ENCODE peak calls at places on chromosomes 7 and 10, in six cellular contexts. B is tibial artery, E is Panc1, I is BJ, L is fibroblast of pulmonary artery, Y is neural progenitor cell. N is an unnamed sample.

GRCh38 chr10:128485701-128486235 is 359.5 kb upstream of the MKI67 start:
- DNase-seq in B (no peak), E (no peak), I (no peak), L (no peak), Y (no peak), N (no peak)

GRCh38 chr10:78829570-78829969 is 239.2 kb upstream of the ZMIZ1 start:
- DNase-seq in B (no peak), E (no peak), I (peak), L (no peak), Y (no peak), N (no peak)

GRCh38 chr7:38699481-38699880 is 68.3 kb upstream of the AMPH start:
- DNase-seq in B (no peak), E (no peak), I (peak), L (peak), Y (no peak), N (no peak)

GRCh38 chr7:99831595-99831994 is 3.8 kb downstream of the CYP3A43 start:
- DNase-seq in B (no peak), E (no peak), I (no peak), L (no peak), Y (no peak), N (no peak)

GRCh38 chr10:90458054-90458453 is 399.8 kb downstream of the HTR7 start:
- DNase-seq in B (no peak), E (peak), I (no peak), L (no peak), Y (no peak), N (no peak)

GRCh38 chr7:140033036-140033435 is 29.7 kb downstream of the PARP12 start:
- DNase-seq in B (no peak), E (no peak), I (no peak), L (peak), Y (no peak), N (peak)

GRCh38 chr7:34727464-34727995 is 69.5 kb downstream of the NPSR1 start:
- DNase-seq in B (no peak), E (peak), I (no peak), L (no peak), Y (no peak), N (no peak)

GRCh38 chr10:61164458-61165160 is 220.6 kb upstream of the RHOBTB1 start:
- DNase-seq in B (peak), E (no peak), I (no peak), L (peak), Y (no peak), N (no peak)

GRCh38 chr7:51263631-51264484 is 52.8 kb downstream of the COBL start:
- DNase-seq in B (no peak), E (no peak), I (no peak), L (no peak), Y (no peak), N (no peak)

GRCh38 chr10:114694735-114695134 is 36.7 kb upstream of the ABLIM1 start:
- DNase-seq in B (no peak), E (no peak), I (no peak), L (peak), Y (peak), N (no peak)

GRCh38 chr10:85604884-85605283 is 761.7 kb downstream of the GRID1 start:
- DNase-seq in B (no peak), E (no peak), I (no peak), L (no peak), Y (no peak), N (no peak)

GRCh38 chr7:43914795-43915194 is 8.4 kb upstream of the URGCP start:
- DNase-seq in B (no peak), E (no peak), I (no peak), L (no peak), Y (no peak), N (no peak)

GRCh38 chr10:85641479-85641967 is 725.1 kb downstream of the GRID1 start:
- DNase-seq in B (no peak), E (peak), I (no peak), L (no peak), Y (no peak), N (no peak)

GRCh38 chr10:3625959-3626751 is 158.9 kb downstream of the KLF6 start:
- DNase-seq in B (no peak), E (no peak), I (peak), L (peak), Y (no peak), N (no peak)

GRCh38 chr10:76868088-76868949 is 769.3 kb downstream of the KCNMA1 start:
- DNase-seq in B (peak), E (no peak), I (peak), L (no peak), Y (no peak), N (no peak)

GRCh38 chr10:85548038-85548437 is 818.6 kb downstream of the GRID1 start:
- DNase-seq in B (no peak), E (peak), I (no peak), L (peak), Y (peak), N (peak)